ENCODE peak calls at places on chromosome 17, in five cellular contexts. V is ELR; F is Peyer's patch; Y is cardiac fibroblast; T is activated CD4-positive, alpha-beta T cell treated with anti-CD3 and anti-CD28 coated beads, Interleukin-2, amount 10 ng/mL, durations not matched to agents 7 days and 5 days. X is an unnamed sample.

GRCh38 chr17:57747221-57748017 is 2.3 kb upstream of the CCDC182 start:
- DNase-seq in V (peak), F (no peak), Y (peak), T (peak), X (peak)

GRCh38 chr17:5100832-5101231 is 10.8 kb downstream of the ZNF232 start:
- DNase-seq in V (no peak), F (no peak), Y (no peak), T (no peak), X (no peak)

GRCh38 chr17:11319894-11320293 is 78.9 kb downstream of the SHISA6 start:
- DNase-seq in V (no peak), F (no peak), Y (no peak), T (no peak), X (no peak)

GRCh38 chr17:7466644-7467341 is 12.6 kb downstream of the ZBTB4 start:
- DNase-seq in V (peak), F (no peak), Y (peak), T (no peak), X (peak)

GRCh38 chr17:36608794-36609497 is 7.6 kb downstream of the MRM1 start:
- DNase-seq in V (peak), F (peak), Y (peak), T (no peak), X (peak)

GRCh38 chr17:40121886-40122465 is at the start of gene MSL1:
- DNase-seq in V (peak), F (peak), Y (peak), T (peak), X (peak)

GRCh38 chr17:71632328-71632727 is 488.5 kb upstream of the SOX9 start:
- DNase-seq in V (peak), F (no peak), Y (peak), T (no peak), X (peak)

GRCh38 chr17:28384281-28385036 is 13.0 kb downstream of the SARM1 start:
- DNase-seq in V (no peak), F (peak), Y (no peak), T (peak), X (no peak)

GRCh38 chr17:59505610-59506276 is 59.7 kb upstream of the DHX40 start:
- DNase-seq in V (peak), F (no peak), Y (no peak), T (no peak), X (peak)

GRCh38 chr17:81254955-81255717 is 16.0 kb downstream of the NDUFAF8 start:
- DNase-seq in V (peak), F (peak), Y (peak), T (no peak), X (no peak)

GRCh38 chr17:16352838-16353701 is at the start of gene CENPV:
- DNase-seq in V (peak), F (peak), Y (peak), T (peak), X (peak)

GRCh38 chr17:64641499-64641898 is 20.6 kb downstream of the SMURF2 start:
- DNase-seq in V (peak), F (no peak), Y (peak), T (no peak), X (peak)

GRCh38 chr17:6639014-6639650 is 1.4 kb downstream of the KIAA0753 start:
- DNase-seq in V (no peak), F (no peak), Y (no peak), T (peak), X (no peak)

GRCh38 chr17:66508896-66509843 is 206.8 kb downstream of the PRKCA start:
- DNase-seq in V (peak), F (peak), Y (peak), T (peak), X (peak)

GRCh38 chr17:14922421-14922820 is 342.7 kb downstream of the PMP22 start:
- DNase-seq in V (no peak), F (no peak), Y (peak), T (no peak), X (no peak)

GRCh38 chr17:50044483-50044882 is 11.4 kb upstream of the ITGA3 start:
- DNase-seq in V (no peak), F (no peak), Y (no peak), T (no peak), X (no peak)

GRCh38 chr17:74063439-74063838 is 140.0 kb upstream of the RPL38 start:
- DNase-seq in V (no peak), F (no peak), Y (no peak), T (no peak), X (no peak)

GRCh38 chr17:18377437-18378204 is at the start of gene EVPLL:
- DNase-seq in V (no peak), F (peak), Y (no peak), T (no peak), X (peak)

GRCh38 chr17:80257716-80258213 is 2.9 kb upstream of the RNF213 start:
- DNase-seq in V (no peak), F (no peak), Y (no peak), T (no peak), X (no peak)

GRCh38 chr17:37743875-37744632 is 805 bp downstream of the HNF1B start:
- DNase-seq in V (no peak), F (peak), Y (no peak), T (no peak), X (no peak)

GRCh38 chr17:29126268-29126923 is 53.8 kb downstream of the MYO18A start:
- DNase-seq in V (no peak), F (peak), Y (no peak), T (no peak), X (no peak)

X was measured in mammary epithelial cell.